ENCODE peak calls at places on chromosomes 16 and 17, in nine cellular contexts. C, Z, P, S, K, B, W, I and Y are unnamed samples.

GRCh38 chr16:77289331-77289809 is 90.2 kb downstream of the SYCE1L start:
- DNase-seq in C (no peak), P (no peak), B (no peak), K (no peak), W (peak), I (no peak), S (no peak), Z (no peak), Y (no peak)

GRCh38 chr17:66494023-66494803 is 191.8 kb downstream of the PRKCA start:
- DNase-seq in B (no peak), I (no peak), K (no peak), Z (no peak), C (no peak), S (no peak), W (no peak), P (peak), Y (no peak)

GRCh38 chr17:17493249-17493985 is 2.8 kb downstream of the RASD1 start:
- DNase-seq in C (no peak), P (no peak), Z (peak), W (no peak), I (peak), B (peak), K (peak), S (no peak), Y (no peak)

GRCh38 chr16:64823676-64824075 is 298.2 kb downstream of the CDH11 start:
- DNase-seq in P (no peak), I (no peak), K (no peak), C (no peak), W (no peak), S (no peak), Z (no peak), B (no peak), Y (no peak)

GRCh38 chr17:27906238-27906603 is 13.1 kb upstream of the LYRM9 start:
- DNase-seq in P (no peak), Z (no peak), K (no peak), B (no peak), S (no peak), I (no peak), W (no peak), C (no peak), Y (no peak)

GRCh38 chr17:40482722-40483121 is 18.7 kb downstream of the TNS4 start:
- DNase-seq in P (no peak), Z (no peak), K (no peak), C (no peak), W (no peak), B (no peak), S (no peak), I (no peak), Y (no peak)

GRCh38 chr17:7897773-7898172 is 9.2 kb downstream of the CHD3 start:
- DNase-seq in I (no peak), C (peak), B (no peak), Z (no peak), K (peak), S (no peak), W (peak), P (no peak), Y (no peak)

GRCh38 chr17:20009302-20010098 is at the start of gene SPECC1:
- DNase-seq in W (peak), B (peak), K (peak), S (no peak), P (peak), Z (peak), I (peak), C (peak), Y (peak)

GRCh38 chr17:48626202-48626469 is at the start of gene HOXB9:
- DNase-seq in K (no peak), W (no peak), S (no peak), C (no peak), B (no peak), P (no peak), Z (no peak), I (no peak), Y (no peak)

GRCh38 chr17:67993998-67994361 is 2.3 kb downstream of the C17orf58 start:
- DNase-seq in K (no peak), P (no peak), W (peak), S (no peak), C (peak), I (no peak), B (no peak), Z (no peak), Y (peak)

GRCh38 chr16:68739964-68740627 is 3.0 kb downstream of the CDH1 start:
- DNase-seq in I (no peak), P (no peak), W (no peak), Z (no peak), C (peak), B (no peak), S (no peak), K (no peak), Y (no peak)

GRCh38 chr17:75589017-75589918 is 1.7 kb downstream of the MYO15B start:
- DNase-seq in S (no peak), K (peak), P (peak), Z (peak), B (peak), W (peak), C (peak), I (peak), Y (peak)

GRCh38 chr17:57236686-57237299 is 19.5 kb upstream of the MSI2 start:
- DNase-seq in S (no peak), Z (no peak), K (no peak), W (no peak), P (no peak), I (no peak), B (no peak), C (no peak), Y (no peak)

GRCh38 chr17:36612323-36612722 is 10.9 kb downstream of the MRM1 start:
- DNase-seq in I (no peak), W (no peak), C (no peak), P (no peak), B (no peak), S (no peak), K (no peak), Z (no peak), Y (no peak)

GRCh38 chr16:58428621-58429557 is 36.6 kb downstream of the GINS3 start:
- DNase-seq in K (no peak), W (no peak), C (no peak), Z (no peak), S (no peak), I (no peak), P (no peak), B (no peak), Y (no peak)

GRCh38 chr16:72210571-72210970 is 38.6 kb upstream of the PMFBP1 start:
- DNase-seq in P (no peak), B (no peak), S (no peak), W (no peak), I (no peak), K (no peak), Z (no peak), C (no peak), Y (no peak)

GRCh38 chr16:31568577-31569359 is 41.1 kb downstream of the AHSP start:
- DNase-seq in K (peak), I (no peak), C (no peak), W (peak), P (no peak), S (no peak), Z (peak), B (peak), Y (no peak)

GRCh38 chr17:47203984-47204721 is 5.0 kb upstream of the MYL4 start:
- DNase-seq in I (no peak), Z (no peak), C (no peak), K (no peak), B (no peak), W (no peak), S (peak), P (no peak), Y (no peak)

GRCh38 chr17:33709881-33710280 is 416.8 kb upstream of the ASIC2 start:
- DNase-seq in I (no peak), B (no peak), K (no peak), W (peak), S (no peak), Z (no peak), C (no peak), P (no peak), Y (no peak)

GRCh38 chr17:66855204-66855603 is 20.3 kb downstream of the CACNG5 start:
- DNase-seq in S (no peak), B (no peak), K (no peak), W (no peak), Z (no peak), P (no peak), I (no peak), C (no peak), Y (no peak)

GRCh38 chr17:37532751-37533150 is 43.1 kb downstream of the DUSP14 start:
- DNase-seq in W (no peak), C (no peak), P (no peak), I (no peak), S (no peak), B (no peak), Z (no peak), K (no peak), Y (no peak)

GRCh38 chr17:80063815-80064585 is 27.6 kb downstream of the CCDC40 start:
- DNase-seq in I (no peak), W (no peak), Z (peak), B (peak), C (peak), S (no peak), K (peak), P (peak), Y (no peak)

GRCh38 chr17:69375229-69375628 is 39.3 kb upstream of the MAP2K6 start:
- DNase-seq in K (no peak), B (no peak), S (no peak), W (no peak), Z (no peak), I (no peak), C (no peak), P (no peak), Y (no peak)

GRCh38 chr17:37720989-37721388 is 23.9 kb downstream of the HNF1B start:
- DNase-seq in S (no peak), W (no peak), B (peak), Z (no peak), C (no peak), K (peak), I (no peak), P (no peak), Y (no peak)

GRCh38 chr16:86074651-86075487 is 175.9 kb downstream of the IRF8 start:
- DNase-seq in P (no peak), K (peak), S (no peak), W (no peak), C (no peak), I (peak), Z (no peak), B (no peak), Y (no peak)

GRCh38 chr17:82866521-82867214 is 26.8 kb upstream of the ZNF750 start:
- DNase-seq in W (peak), Z (no peak), C (no peak), P (no peak), B (no peak), K (no peak), S (no peak), I (no peak), Y (no peak)

GRCh38 chr16:183005-183404 is 2.7 kb downstream of the HBQ1 start:
- DNase-seq in I (no peak), S (no peak), P (no peak), Z (no peak), C (no peak), B (no peak), W (no peak), K (no peak), Y (no peak)
- TF ChIP-seq POLR2AphosphoS5 in I (peak), S (no peak), P (no peak), Z (no peak), C (no peak), B (no peak), W (no peak), K (no peak), Y (no peak)

DNA sequence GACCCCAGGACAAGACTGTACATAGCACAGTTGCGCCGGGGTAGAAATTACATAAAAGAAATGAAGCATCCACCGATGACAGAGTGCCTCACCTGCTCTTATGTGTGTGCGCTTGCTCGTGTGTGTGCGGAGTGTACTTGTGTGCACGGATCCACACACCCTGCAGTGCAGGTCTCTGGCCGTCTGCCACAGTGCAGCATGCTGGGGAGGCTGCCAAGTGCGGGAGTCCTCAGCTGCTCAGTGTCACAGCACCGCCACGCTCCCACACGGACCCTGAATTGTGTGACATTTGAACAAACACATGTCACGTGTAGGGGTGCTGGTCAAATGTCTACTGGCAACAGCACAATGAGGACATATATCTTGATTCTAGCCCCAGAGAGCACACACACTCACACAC is 243.1 kb upstream of the MYOCD start:
- DNase-seq in B (peak), I (no peak), Z (peak), W (no peak), K (peak), C (no peak), S (no peak), P (no peak), Y (no peak)
- TF ChIP-seq POLR2AphosphoS5 in B (no peak), I (no peak), Z (no peak), W (no peak), K (peak), C (no peak), S (no peak), P (no peak), Y (no peak)

GRCh38 chr17:61411944-61412859 is 12.6 kb downstream of the TBX2 start:
- DNase-seq in B (peak), W (peak), P (peak), C (peak), I (peak), S (no peak), Z (peak), K (peak), Y (peak)
- TF ChIP-seq POLR2AphosphoS5 in B (peak), W (peak), P (peak), C (peak), I (no peak), S (peak), Z (no peak), K (peak), Y (no peak)

GRCh38 chr17:76866203-76866602 is 2.0 kb upstream of the MGAT5B start:
- DNase-seq in B (no peak), I (no peak), K (no peak), W (no peak), C (no peak), Z (no peak), S (no peak), P (no peak), Y (no peak)
- TF ChIP-seq POLR2AphosphoS5 in B (no peak), I (no peak), K (no peak), W (no peak), C (no peak), Z (no peak), S (no peak), P (no peak), Y (no peak)